ENCODE peak calls at places on chromosomes 13 and 19, in eight cellular contexts. Y, U, F, N, A, O, P and W are unnamed samples.

GRCh38 chr19:29672319-29672932 is 7.2 kb downstream of the PLEKHF1 start:
- DNase-seq in Y (no peak), U (no peak), F (no peak), N (no peak), A (no peak), O (no peak), P (no peak), W (no peak)

GRCh38 chr19:45901432-45901903 is 945 bp downstream of the MYPOP start:
- DNase-seq in Y (no peak), U (no peak), F (peak), N (no peak), A (peak), O (no peak), P (no peak), W (no peak)

GRCh38 chr19:44846455-44847143 is 502 bp downstream of the NECTIN2 start:
- DNase-seq in Y (no peak), U (no peak), F (no peak), N (no peak), A (no peak), O (no peak), P (no peak), W (no peak)

GRCh38 chr13:65112123-65113075 is 2117.7 kb downstream of the PCDH9 start:
- DNase-seq in Y (no peak), U (no peak), F (no peak), N (no peak), A (no peak), O (no peak), P (no peak), W (no peak)

GRCh38 chr19:42274065-42274682 is 5.1 kb downstream of the CIC start:
- DNase-seq in Y (no peak), U (no peak), F (no peak), N (no peak), A (no peak), O (no peak), P (no peak), W (no peak)

GRCh38 chr13:42181381-42181953 is 90.5 kb upstream of the AKAP11 start:
- DNase-seq in Y (no peak), U (no peak), F (no peak), N (peak), A (no peak), O (no peak), P (no peak), W (no peak)

GRCh38 chr13:101792189-101792588 is 339.7 kb downstream of the ITGBL1 start:
- DNase-seq in Y (no peak), U (no peak), F (no peak), N (no peak), A (no peak), O (no peak), P (no peak), W (no peak)

GRCh38 chr13:23477096-23477495 is 43.6 kb upstream of the SACS start:
- DNase-seq in Y (no peak), U (no peak), F (no peak), N (no peak), A (no peak), O (no peak), P (no peak), W (no peak)

GRCh38 chr13:52707375-52707774 is 32.2 kb downstream of the CNMD start:
- DNase-seq in Y (no peak), U (no peak), F (no peak), N (no peak), A (no peak), O (no peak), P (no peak), W (no peak)

GRCh38 chr19:50705422-50706019 is 14.1 kb downstream of the SHANK1 start:
- DNase-seq in Y (peak), U (no peak), F (no peak), N (no peak), A (no peak), O (peak), P (no peak), W (peak)

GRCh38 chr19:39918183-39918651 is 16.2 kb downstream of the FCGBP start:
- DNase-seq in Y (no peak), U (no peak), F (no peak), N (no peak), A (no peak), O (no peak), P (no peak), W (no peak)